ENCODE peak calls at places on chromosomes 6 and 20, in five cellular contexts. J, H, L, M and B are unnamed samples.

GRCh38 chr6:38045701-38046305 is 226.3 kb downstream of the ZFAND3 start:
- DNase-seq in H (no peak), L (no peak), J (no peak), M (no peak), B (no peak)

GRCh38 chr20:60895363-60896079 is 356.5 kb upstream of the CDH4 start:
- DNase-seq in H (no peak), J (no peak), M (no peak), L (no peak), B (no peak)

GRCh38 chr20:56247954-56248782 is at the start of gene MC3R:
- DNase-seq in J (no peak), L (no peak), M (no peak), H (peak; percentile 61), B (peak; percentile 29)

GRCh38 chr6:63636516-63636968 is 940 bp downstream of the PHF3 start:
- DNase-seq in H (peak; percentile 74), M (peak; percentile 72), L (no peak), J (no peak), B (peak; percentile 11)

GRCh38 chr20:37990571-37991151 is 42.6 kb downstream of the TTI1 start:
- DNase-seq in L (peak; percentile 39), M (no peak), H (peak; percentile 56), J (no peak), B (peak; percentile 57)

GRCh38 chr20:48793776-48794175 is 34.0 kb downstream of the PREX1 start:
- DNase-seq in H (no peak), L (no peak), M (no peak), J (no peak), B (no peak)

GRCh38 chr6:117448732-117449131 is 23.0 kb upstream of the ROS1 start:
- DNase-seq in M (no peak), J (peak; percentile 94), H (no peak), L (no peak), B (peak; percentile 93)

GRCh38 chr20:53174454-53174853 is 202.3 kb downstream of the TSHZ2 start:
- DNase-seq in H (no peak), M (no peak), J (no peak), L (no peak), B (no peak)

GRCh38 chr6:113969888-113970807 is 800 bp downstream of the HDAC2 start:
- DNase-seq in J (no peak), M (peak; percentile 78), L (no peak), H (peak; percentile 35), B (no peak)

GRCh38 chr6:137849076-137849708 is 17.9 kb upstream of the TNFAIP3 start:
- DNase-seq in M (no peak), H (no peak), J (no peak), L (no peak), B (no peak)

GRCh38 chr20:15076785-15077184 is 739.4 kb upstream of the FLRT3 start:
- DNase-seq in L (no peak), H (no peak), M (no peak), J (no peak), B (no peak)

GRCh38 chr20:61604494-61604893 is 352.4 kb downstream of the CDH4 start:
- DNase-seq in H (no peak), M (no peak), J (no peak), L (no peak), B (no peak)

GRCh38 chr6:1063671-1064355 is 248.1 kb upstream of the FOXQ1 start:
- DNase-seq in J (no peak), M (no peak), H (peak; percentile 36), L (no peak), B (peak; percentile 52)

GRCh38 chr6:1067346-1067745 is 244.6 kb upstream of the FOXQ1 start:
- DNase-seq in J (no peak), L (no peak), M (peak; percentile 31), H (no peak), B (no peak)

GRCh38 chr6:1068068-1068467 is 243.8 kb upstream of the FOXQ1 start:
- DNase-seq in M (no peak), J (no peak), L (no peak), H (no peak), B (no peak)

GRCh38 chr6:1066449-1066848 is 245.4 kb upstream of the FOXQ1 start:
- DNase-seq in H (no peak), M (peak; percentile 40), J (no peak), L (no peak), B (no peak)

DNA sequence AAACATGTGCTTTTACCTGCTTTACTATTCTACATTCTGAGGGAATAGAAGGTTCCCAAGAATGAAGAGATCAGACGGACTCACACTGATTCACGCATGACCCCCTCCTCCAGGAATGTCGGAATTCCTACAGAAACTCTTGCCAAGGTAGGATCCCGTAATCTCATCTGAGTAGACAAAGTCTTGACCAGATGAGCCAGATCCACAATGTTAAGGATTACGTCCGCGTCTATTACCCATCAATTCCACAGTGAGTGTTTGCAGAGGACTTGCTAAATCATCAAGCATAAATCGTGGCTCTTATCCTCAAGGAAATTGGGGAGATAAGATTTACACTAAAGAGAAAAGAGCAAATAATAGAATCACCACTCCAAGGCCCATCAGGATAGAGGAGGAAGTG is 245.9 kb upstream of the FOXQ1 start:
- DNase-seq in M (peak; percentile 28), J (no peak), L (no peak), H (no peak), B (no peak)
- TF ChIP-seq CTCF in M (no peak), J (no peak), L (no peak), H (no peak), B (no peak)

GRCh38 chr6:145704153-145704781 is 31.1 kb downstream of the EPM2A start:
- DNase-seq in M (no peak), H (no peak), L (no peak), J (no peak), B (peak; percentile 6)
- TF ChIP-seq CTCF in M (no peak), H (peak; percentile 14), L (no peak), J (no peak), B (peak; percentile 93)

GRCh38 chr6:3372184-3372846 is 84.5 kb downstream of the SLC22A23 start:
- DNase-seq in M (no peak), H (no peak), L (no peak), J (no peak), B (no peak)
- TF ChIP-seq CTCF in M (no peak), H (no peak), L (no peak), J (peak; percentile 19), B (peak; percentile 19)

GRCh38 chr20:25299801-25300200 is 51.9 kb downstream of the PYGB start:
- DNase-seq in H (no peak), L (no peak), M (no peak), J (no peak), B (peak; percentile 21)
- TF ChIP-seq CTCF in H (no peak), L (no peak), M (no peak), J (peak; percentile 24), B (peak; percentile 48)

GRCh38 chr6:139129284-139129683 is 5.6 kb upstream of the HECA start:
- DNase-seq in H (no peak), L (no peak), J (peak; percentile 71), M (no peak), B (no peak)

GRCh38 chr6:139126255-139126654 is 8.6 kb upstream of the HECA start:
- DNase-seq in H (no peak), M (no peak), L (no peak), J (peak; percentile 65), B (peak; percentile 75)

GRCh38 chr6:139119553-139119952 is 15.3 kb upstream of the HECA start:
- DNase-seq in L (no peak), J (no peak), H (no peak), M (no peak), B (no peak)

DNA sequence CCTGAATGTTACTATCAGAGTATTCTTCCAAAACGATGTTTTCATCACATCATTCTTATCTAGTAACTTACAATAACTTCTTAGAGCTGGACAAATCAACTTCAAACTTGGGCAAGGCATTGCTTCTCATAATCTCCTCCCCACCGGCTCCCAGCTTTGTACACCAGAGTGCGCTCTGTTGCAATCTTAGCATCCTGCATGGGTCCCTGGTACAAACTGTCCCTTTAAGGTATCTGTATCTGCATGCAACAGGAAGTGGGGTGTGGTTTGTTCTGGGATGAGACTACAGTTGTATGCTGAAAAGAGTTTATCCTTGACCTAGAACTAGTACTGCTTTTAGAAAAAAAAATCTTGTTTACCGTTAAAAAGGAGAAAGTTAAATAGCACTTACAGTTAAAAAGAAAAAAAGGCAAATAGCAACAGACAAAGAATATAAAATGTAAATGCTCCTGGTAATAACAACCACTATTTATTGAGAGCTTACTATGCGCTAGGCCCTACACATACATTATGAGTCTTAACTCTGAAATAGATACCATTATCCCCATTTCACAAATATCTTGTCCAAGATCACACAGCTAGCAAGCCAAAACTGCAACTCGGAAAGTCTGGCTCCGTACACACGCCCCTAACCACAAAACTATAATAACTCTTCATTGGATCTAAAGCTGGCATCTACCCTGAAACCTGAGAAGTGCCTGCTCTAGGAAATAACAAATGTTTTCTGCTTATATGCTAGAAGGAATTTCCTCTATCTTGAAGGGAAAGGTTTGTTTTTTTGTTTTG is 9.8 kb upstream of the HECA start:
- DNase-seq in M (no peak), H (peak; percentile 30), J (peak; percentile 57), L (peak; percentile 11), B (peak; percentile 33)
- TF ChIP-seq CTCF in M (no peak), H (no peak), J (peak; percentile 47), L (peak; percentile 68), B (peak; percentile 52)